ENCODE peak calls at places on chromosomes 6 and 20, in four cellular contexts. X, V, I and F are unnamed samples.

GRCh38 chr6:155521719-155522118 is 66.1 kb upstream of the NOX3 start:
- DNase-seq in X (peak), V (no peak), I (no peak), F (no peak)

GRCh38 chr20:62900692-62901584 is 25.4 kb downstream of the DIDO1 start:
- DNase-seq in X (no peak), V (no peak), I (peak), F (peak)

GRCh38 chr20:13061381-13061780 is 52.6 kb downstream of the SPTLC3 start:
- DNase-seq in X (no peak), V (no peak), I (no peak), F (peak)

GRCh38 chr6:1388927-1389790 is at the start of gene FOXF2:
- DNase-seq in X (no peak), V (no peak), I (no peak), F (no peak)

GRCh38 chr6:100460650-100461204 is 4.0 kb downstream of the SIM1 start:
- DNase-seq in X (no peak), V (no peak), I (no peak), F (no peak)

GRCh38 chr6:9233686-9234085 is 798.3 kb upstream of the SLC35B3 start:
- DNase-seq in X (no peak), V (no peak), I (no peak), F (no peak)

GRCh38 chr6:51147756-51148155 is 329.1 kb downstream of the TFAP2B start:
- DNase-seq in X (no peak), V (no peak), I (no peak), F (no peak)

GRCh38 chr20:48002517-48002970 is 217.3 kb upstream of the SULF2 start:
- DNase-seq in X (no peak), V (peak), I (no peak), F (no peak)

GRCh38 chr6:41505084-41506049 is 40.8 kb upstream of the FOXP4 start:
- DNase-seq in X (peak), V (peak), I (peak), F (no peak)

DNA sequence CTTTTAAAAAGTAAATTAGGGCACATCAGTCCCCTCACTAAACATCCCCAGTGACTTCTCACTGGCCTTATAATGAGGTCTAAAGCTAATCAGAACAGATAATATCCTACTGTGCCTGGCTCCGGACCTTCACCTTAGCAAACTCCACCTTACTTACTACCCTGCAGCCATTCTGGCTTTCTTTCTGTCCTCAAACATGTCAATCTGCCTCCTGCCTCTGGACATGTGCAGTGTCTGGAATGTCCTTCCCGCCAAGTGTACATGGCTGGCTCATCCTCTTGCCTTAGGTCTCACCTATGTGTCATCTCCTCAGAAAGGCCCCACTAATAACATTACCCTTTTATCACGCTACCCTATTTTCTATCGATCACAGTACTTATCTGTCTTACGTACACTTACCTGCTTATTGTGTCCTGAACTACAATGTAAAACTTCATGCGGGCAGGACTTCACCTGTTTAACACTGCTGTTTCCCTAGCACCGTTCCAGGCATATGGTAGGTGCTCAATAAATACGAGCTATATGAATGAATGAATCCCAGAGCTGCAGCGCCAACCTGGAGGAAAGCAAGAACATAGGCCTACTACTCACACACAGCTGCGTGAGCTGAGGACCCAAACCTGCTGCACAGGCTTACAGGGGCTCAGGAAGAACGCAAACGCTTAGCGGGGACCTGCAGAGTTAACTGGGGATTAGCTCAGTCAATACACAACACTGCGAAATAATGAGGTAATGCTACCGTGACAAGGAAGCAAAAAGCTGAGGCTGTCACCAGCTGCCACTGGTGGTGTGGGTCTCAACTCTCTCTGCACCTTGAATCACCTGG is 991 bp downstream of the UQCC2 start:
- DNase-seq in X (no peak), V (no peak), I (no peak), F (no peak)
- H3K4me3 ChIP-seq in X (peak), V (peak), I (peak), F (peak)

GRCh38 chr6:114998492-114998891 is 655.7 kb upstream of the HS3ST5 start:
- DNase-seq in X (no peak), V (no peak), I (no peak), F (no peak)
- H3K4me3 ChIP-seq in X (no peak), V (no peak), I (no peak), F (no peak)

DNA sequence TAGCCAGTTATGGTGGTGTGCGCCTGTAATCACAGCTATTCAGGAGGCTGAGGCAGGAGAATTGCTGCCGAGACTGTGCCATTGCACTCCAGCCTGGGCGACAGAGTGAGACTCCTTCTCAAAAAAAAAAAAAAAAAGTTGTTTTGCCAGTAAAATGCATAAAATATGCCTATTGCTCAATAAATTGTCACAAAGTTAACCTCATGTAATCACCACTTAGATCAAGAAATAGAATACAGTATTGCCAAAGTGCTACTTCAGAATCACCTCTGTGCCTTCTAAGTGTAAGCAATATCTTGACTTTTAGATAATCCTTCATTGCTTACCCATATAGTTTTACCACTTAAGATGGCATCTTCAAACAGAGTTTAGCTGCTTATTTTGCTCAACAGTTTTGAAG is 80.7 kb downstream of the TRMT11 start:
- DNase-seq in X (no peak), V (no peak), I (no peak), F (no peak)
- H3K4me3 ChIP-seq in X (no peak), V (no peak), I (no peak), F (no peak)

DNA sequence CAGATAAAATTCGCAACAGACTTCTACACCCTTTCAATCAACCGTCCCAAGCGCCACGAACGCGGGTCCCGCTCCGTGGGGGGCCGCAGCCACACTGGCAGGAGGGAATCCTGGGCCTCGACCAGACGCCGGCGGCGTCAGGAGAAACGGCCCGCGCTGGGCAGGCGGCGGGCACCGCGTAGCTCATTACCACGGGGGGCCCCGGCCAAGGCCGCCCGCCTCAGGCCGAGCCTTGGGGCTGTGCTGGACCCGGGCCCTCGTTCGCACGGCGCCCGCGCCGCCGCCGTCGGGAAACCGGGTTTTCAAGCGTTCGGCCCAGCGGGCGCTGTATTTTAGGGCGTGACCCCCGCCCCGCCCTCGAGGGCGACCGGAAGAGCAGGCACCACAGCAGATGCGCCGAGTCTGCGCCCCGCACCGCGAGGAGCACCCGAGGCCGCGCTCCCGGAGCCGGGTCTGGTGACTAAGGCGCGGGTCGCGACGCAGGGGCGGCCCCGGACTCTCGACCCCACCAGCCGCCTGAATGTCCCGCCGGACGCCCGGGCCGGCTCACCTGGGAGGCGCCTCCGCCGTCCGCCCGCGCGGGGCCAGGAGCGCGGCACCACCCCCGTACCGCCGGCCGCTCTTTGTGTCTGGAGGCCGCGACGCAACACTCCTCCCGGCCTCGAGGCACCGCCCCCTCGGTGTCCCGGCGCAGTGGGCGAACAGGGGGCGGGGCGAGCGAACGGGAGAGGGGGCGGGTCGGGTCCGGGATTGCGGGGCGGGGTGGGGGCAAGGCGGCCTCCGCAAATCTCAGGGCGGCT is at the start of gene NINL:
- DNase-seq in X (no peak), V (peak), I (peak), F (no peak)
- H3K4me3 ChIP-seq in X (peak), V (peak), I (peak), F (peak)

GRCh38 chr20:38927902-38928578 is 1.8 kb downstream of the FAM83D start:
- DNase-seq in X (no peak), V (no peak), I (peak), F (no peak)
- H3K4me3 ChIP-seq in X (peak), V (peak), I (peak), F (peak)

GRCh38 chr6:11044712-11045167 is 635 bp upstream of the ELOVL2 start:
- DNase-seq in X (no peak), V (no peak), I (no peak), F (no peak)
- H3K4me3 ChIP-seq in X (peak), V (peak), I (peak), F (peak)